ENCODE peak calls at places on chromosomes 16 and 17, in seven cellular contexts. One of them, this sample, is unnamed. For H3K36me3, the result is how much of the 10 kb centered on the place peaks cover.

GRCh38 chr16:85554791-85555548 is 58.2 kb upstream of the GSE1 start:
- DNase-seq in ovary: peak
- DNase-seq in neural progenitor cell: peak
- DNase-seq in Peyer's patch: no peak
- DNase-seq in fibroblast of lung: peak
- DNase-seq in body of pancreas: peak
- DNase-seq in stomach: peak
- DNase-seq in this sample: peak

GRCh38 chr17:83200746-83201145 is 121.3 kb downstream of the METRNL start:
- DNase-seq in ovary: peak
- DNase-seq in fibroblast of lung: no peak
- DNase-seq in body of pancreas: peak
- DNase-seq in stomach: no peak
- DNase-seq in neural progenitor cell: no peak
- DNase-seq in Peyer's patch: no peak
- DNase-seq in this sample: peak

GRCh38 chr17:66403846-66404597 is 101.6 kb downstream of the PRKCA start:
- DNase-seq in ovary: no peak
- DNase-seq in body of pancreas: no peak
- DNase-seq in neural progenitor cell: no peak
- DNase-seq in stomach: no peak
- DNase-seq in Peyer's patch: no peak
- DNase-seq in fibroblast of lung: no peak
- DNase-seq in this sample: no peak

GRCh38 chr17:27600471-27600870 is 30.5 kb upstream of the LGALS9 start:
- DNase-seq in fibroblast of lung: peak
- DNase-seq in ovary: no peak
- DNase-seq in body of pancreas: no peak
- DNase-seq in neural progenitor cell: no peak
- DNase-seq in Peyer's patch: no peak
- DNase-seq in stomach: no peak
- DNase-seq in this sample: no peak

GRCh38 chr17:30513346-30513745 is 36.1 kb downstream of the GOSR1 start:
- DNase-seq in Peyer's patch: no peak
- DNase-seq in ovary: no peak
- DNase-seq in body of pancreas: no peak
- DNase-seq in neural progenitor cell: no peak
- DNase-seq in stomach: no peak
- DNase-seq in fibroblast of lung: peak
- DNase-seq in this sample: no peak

GRCh38 chr17:77852666-77853207 is 105.8 kb upstream of the TNRC6C start:
- DNase-seq in Peyer's patch: no peak
- DNase-seq in ovary: no peak
- DNase-seq in fibroblast of lung: no peak
- DNase-seq in body of pancreas: no peak
- DNase-seq in stomach: no peak
- DNase-seq in neural progenitor cell: no peak
- DNase-seq in this sample: peak

GRCh38 chr16:2902337-2903130 is 9.2 kb upstream of the FLYWCH1 start:
- DNase-seq in fibroblast of lung: no peak
- DNase-seq in ovary: no peak
- DNase-seq in stomach: no peak
- DNase-seq in Peyer's patch: no peak
- DNase-seq in body of pancreas: no peak
- DNase-seq in neural progenitor cell: no peak
- DNase-seq in this sample: no peak

GRCh38 chr17:65062168-65062915 is 5.8 kb upstream of the GNA13 start:
- DNase-seq in body of pancreas: peak
- DNase-seq in neural progenitor cell: peak
- DNase-seq in fibroblast of lung: no peak
- DNase-seq in stomach: no peak
- DNase-seq in Peyer's patch: no peak
- DNase-seq in ovary: no peak
- DNase-seq in this sample: no peak

GRCh38 chr16:78444-79145 is 570 bp downstream of the MPG start:
- DNase-seq in stomach: no peak
- DNase-seq in Peyer's patch: no peak
- DNase-seq in neural progenitor cell: no peak
- DNase-seq in ovary: no peak
- DNase-seq in fibroblast of lung: peak
- DNase-seq in body of pancreas: peak
- DNase-seq in this sample: no peak

GRCh38 chr17:74283371-74283673 is 9.3 kb downstream of the DNAI2 start:
- DNase-seq in ovary: no peak
- DNase-seq in body of pancreas: no peak
- DNase-seq in neural progenitor cell: no peak
- DNase-seq in stomach: no peak
- DNase-seq in Peyer's patch: no peak
- DNase-seq in fibroblast of lung: no peak
- DNase-seq in this sample: no peak

GRCh38 chr16:50977064-50977621 is 173.9 kb downstream of the SALL1 start:
- DNase-seq in stomach: no peak
- DNase-seq in fibroblast of lung: no peak
- DNase-seq in neural progenitor cell: peak
- DNase-seq in body of pancreas: no peak
- DNase-seq in ovary: no peak
- DNase-seq in Peyer's patch: no peak
- DNase-seq in this sample: no peak

GRCh38 chr17:49527927-49528651 is 33.0 kb downstream of the NGFR start:
- DNase-seq in neural progenitor cell: no peak
- DNase-seq in stomach: no peak
- DNase-seq in body of pancreas: no peak
- DNase-seq in ovary: no peak
- DNase-seq in fibroblast of lung: no peak
- DNase-seq in Peyer's patch: no peak
- DNase-seq in this sample: no peak

GRCh38 chr17:64097196-64097936 is 32.6 kb downstream of the ERN1 start:
- DNase-seq in body of pancreas: no peak
- DNase-seq in stomach: no peak
- DNase-seq in fibroblast of lung: peak
- DNase-seq in ovary: no peak
- DNase-seq in neural progenitor cell: no peak
- DNase-seq in Peyer's patch: no peak
- DNase-seq in this sample: no peak

GRCh38 chr16:30187971-30188561 is 4.7 kb downstream of the CORO1A start:
- DNase-seq in ovary: peak
- DNase-seq in body of pancreas: no peak
- DNase-seq in stomach: no peak
- DNase-seq in fibroblast of lung: no peak
- DNase-seq in neural progenitor cell: no peak
- DNase-seq in Peyer's patch: peak
- DNase-seq in this sample: no peak

GRCh38 chr17:81928497-81929252 is 1.1 kb upstream of the MAFG start:
- DNase-seq in neural progenitor cell: no peak
- DNase-seq in ovary: peak
- DNase-seq in stomach: no peak
- DNase-seq in Peyer's patch: no peak
- DNase-seq in body of pancreas: no peak
- DNase-seq in fibroblast of lung: no peak
- DNase-seq in this sample: no peak

GRCh38 chr17:5753421-5753820 is 169.1 kb upstream of the NLRP1 start:
- DNase-seq in ovary: no peak
- DNase-seq in stomach: no peak
- DNase-seq in Peyer's patch: no peak
- DNase-seq in neural progenitor cell: no peak
- DNase-seq in body of pancreas: no peak
- DNase-seq in fibroblast of lung: no peak
- DNase-seq in this sample: no peak
- H3K27ac ChIP-seq in ovary: no peak
- H3K27ac ChIP-seq in stomach: no peak
- H3K27ac ChIP-seq in Peyer's patch: no peak
- H3K27ac ChIP-seq in neural progenitor cell: no peak
- H3K27ac ChIP-seq in body of pancreas: no peak
- H3K27ac ChIP-seq in fibroblast of lung: no peak
- H3K27ac ChIP-seq in this sample: no peak

GRCh38 chr17:76038050-76038449 is 10.9 kb upstream of the EVPL start:
- DNase-seq in neural progenitor cell: no peak
- DNase-seq in Peyer's patch: no peak
- DNase-seq in ovary: no peak
- DNase-seq in stomach: no peak
- DNase-seq in body of pancreas: no peak
- DNase-seq in fibroblast of lung: no peak
- DNase-seq in this sample: no peak
- H3K36me3 ChIP-seq in neural progenitor cell: under half
- H3K36me3 ChIP-seq in Peyer's patch: under half
- H3K36me3 ChIP-seq in ovary: under half
- H3K36me3 ChIP-seq in stomach: half or more
- H3K36me3 ChIP-seq in body of pancreas: under half
- H3K36me3 ChIP-seq in fibroblast of lung: under half
- H3K36me3 ChIP-seq in this sample: half or more

GRCh38 chr17:42980766-42981397 is 517 bp downstream of the RUNDC1 start:
- DNase-seq in neural progenitor cell: peak
- DNase-seq in fibroblast of lung: peak
- DNase-seq in stomach: peak
- DNase-seq in body of pancreas: peak
- DNase-seq in Peyer's patch: peak
- DNase-seq in ovary: no peak
- DNase-seq in this sample: peak

GRCh38 chr17:42980274-42980765 is at the start of gene RUNDC1:
- DNase-seq in body of pancreas: peak
- DNase-seq in stomach: peak
- DNase-seq in neural progenitor cell: peak
- DNase-seq in fibroblast of lung: peak
- DNase-seq in ovary: peak
- DNase-seq in Peyer's patch: peak
- DNase-seq in this sample: peak

GRCh38 chr17:42982266-42982665 is 1.9 kb downstream of the RUNDC1 start:
- DNase-seq in ovary: no peak
- DNase-seq in neural progenitor cell: no peak
- DNase-seq in fibroblast of lung: no peak
- DNase-seq in body of pancreas: no peak
- DNase-seq in Peyer's patch: no peak
- DNase-seq in stomach: no peak
- DNase-seq in this sample: no peak

GRCh38 chr17:42985225-42985624 is 4.9 kb downstream of the RUNDC1 start:
- DNase-seq in body of pancreas: no peak
- DNase-seq in neural progenitor cell: no peak
- DNase-seq in stomach: no peak
- DNase-seq in fibroblast of lung: no peak
- DNase-seq in ovary: no peak
- DNase-seq in Peyer's patch: no peak
- DNase-seq in this sample: no peak

GRCh38 chr17:42984486-42984885 is 4.1 kb downstream of the RUNDC1 start:
- DNase-seq in Peyer's patch: no peak
- DNase-seq in fibroblast of lung: no peak
- DNase-seq in ovary: no peak
- DNase-seq in neural progenitor cell: no peak
- DNase-seq in stomach: no peak
- DNase-seq in body of pancreas: no peak
- DNase-seq in this sample: no peak
- H3K4me3 ChIP-seq in Peyer's patch: no peak
- H3K4me3 ChIP-seq in fibroblast of lung: no peak
- H3K4me3 ChIP-seq in ovary: no peak
- H3K4me3 ChIP-seq in neural progenitor cell: no peak
- H3K4me3 ChIP-seq in stomach: no peak
- H3K4me3 ChIP-seq in body of pancreas: no peak
- H3K4me3 ChIP-seq in this sample: no peak

GRCh38 chr17:17303847-17304490 is 796 bp downstream of the NT5M start:
- DNase-seq in Peyer's patch: no peak
- DNase-seq in ovary: peak
- DNase-seq in body of pancreas: no peak
- DNase-seq in fibroblast of lung: no peak
- DNase-seq in neural progenitor cell: no peak
- DNase-seq in stomach: no peak
- DNase-seq in this sample: no peak
- H3K27ac ChIP-seq in Peyer's patch: peak
- H3K27ac ChIP-seq in ovary: peak
- H3K27ac ChIP-seq in body of pancreas: peak
- H3K27ac ChIP-seq in fibroblast of lung: no peak
- H3K27ac ChIP-seq in neural progenitor cell: no peak
- H3K27ac ChIP-seq in stomach: peak
- H3K27ac ChIP-seq in this sample: peak

DNA sequence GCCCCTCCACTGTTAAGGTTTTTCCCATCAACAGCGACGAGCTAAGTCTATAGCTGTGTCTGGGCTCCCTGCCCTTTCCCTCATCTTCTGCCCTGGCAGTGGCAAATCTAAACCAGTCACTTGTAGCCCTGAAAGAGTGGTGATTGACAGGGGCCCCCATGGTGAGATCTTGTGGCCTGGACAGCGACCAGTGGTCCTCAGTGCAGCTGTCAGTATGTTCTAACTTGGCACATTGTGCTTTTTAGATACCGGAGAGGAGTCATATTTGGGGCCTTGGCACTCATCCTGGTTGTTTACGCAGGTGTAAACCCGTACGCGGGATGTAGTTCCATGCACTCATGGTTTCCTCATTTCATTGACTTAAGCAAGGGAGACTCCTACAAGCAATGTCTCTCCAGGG is 57.5 kb upstream of the ARHGAP44 start:
- DNase-seq in ovary: no peak
- DNase-seq in body of pancreas: no peak
- DNase-seq in stomach: no peak
- DNase-seq in neural progenitor cell: no peak
- DNase-seq in fibroblast of lung: no peak
- DNase-seq in Peyer's patch: no peak
- DNase-seq in this sample: no peak
- H3K36me3 ChIP-seq in ovary: under half
- H3K36me3 ChIP-seq in body of pancreas: under half
- H3K36me3 ChIP-seq in stomach: under half
- H3K36me3 ChIP-seq in neural progenitor cell: under half
- H3K36me3 ChIP-seq in fibroblast of lung: under half
- H3K36me3 ChIP-seq in Peyer's patch: under half
- H3K36me3 ChIP-seq in this sample: under half

This sample was measured in upper lobe of right lung.